ENCODE peak calls at places on chromosomes 11 and 22, in six cellular contexts. One of them, this sample, is unnamed. For H3K9me3, the result is how much of the 10 kb centered on the place peaks cover.

GRCh38 chr11:75467311-75467710 is 34.3 kb upstream of the KLHL35 start:
- DNase-seq in ovary: no peak
- DNase-seq in PC-3: no peak
- DNase-seq in GM12878: no peak
- DNase-seq in thoracic aorta: no peak
- DNase-seq in astrocyte: no peak
- DNase-seq in this sample: no peak

GRCh38 chr22:40757071-40757470 is 62.1 kb downstream of the SLC25A17 start:
- DNase-seq in thoracic aorta: no peak
- DNase-seq in GM12878: no peak
- DNase-seq in ovary: no peak
- DNase-seq in PC-3: peak
- DNase-seq in astrocyte: peak
- DNase-seq in this sample: no peak

GRCh38 chr22:37806409-37807338 is 1.1 kb upstream of the GCAT start:
- DNase-seq in ovary: peak
- DNase-seq in GM12878: no peak
- DNase-seq in PC-3: peak
- DNase-seq in astrocyte: peak
- DNase-seq in thoracic aorta: no peak
- DNase-seq in this sample: no peak

GRCh38 chr11:102447193-102447592 is 5.4 kb downstream of the TMEM123 start:
- DNase-seq in ovary: no peak
- DNase-seq in thoracic aorta: no peak
- DNase-seq in PC-3: no peak
- DNase-seq in astrocyte: no peak
- DNase-seq in GM12878: no peak
- DNase-seq in this sample: no peak

GRCh38 chr22:36149464-36149863 is 11.1 kb downstream of the APOL3 start:
- DNase-seq in GM12878: no peak
- DNase-seq in thoracic aorta: no peak
- DNase-seq in ovary: no peak
- DNase-seq in PC-3: no peak
- DNase-seq in astrocyte: no peak
- DNase-seq in this sample: no peak

GRCh38 chr11:115418081-115418480 is 86.1 kb downstream of the CADM1 start:
- DNase-seq in PC-3: no peak
- DNase-seq in astrocyte: no peak
- DNase-seq in ovary: no peak
- DNase-seq in GM12878: no peak
- DNase-seq in thoracic aorta: no peak
- DNase-seq in this sample: no peak

GRCh38 chr22:27397948-27398330 is 403.6 kb downstream of the MN1 start:
- DNase-seq in astrocyte: no peak
- DNase-seq in GM12878: no peak
- DNase-seq in thoracic aorta: no peak
- DNase-seq in ovary: peak
- DNase-seq in PC-3: no peak
- DNase-seq in this sample: peak

GRCh38 chr11:118176400-118177134 is at the start of gene SCN2B:
- DNase-seq in ovary: no peak
- DNase-seq in thoracic aorta: no peak
- DNase-seq in GM12878: no peak
- DNase-seq in astrocyte: no peak
- DNase-seq in PC-3: no peak
- DNase-seq in this sample: no peak

GRCh38 chr22:20451920-20452319 is 14.3 kb upstream of the SCARF2 start:
- DNase-seq in PC-3: no peak
- DNase-seq in ovary: no peak
- DNase-seq in thoracic aorta: no peak
- DNase-seq in astrocyte: no peak
- DNase-seq in GM12878: no peak
- DNase-seq in this sample: no peak

GRCh38 chr11:14228356-14228755 is 130.6 kb downstream of the RRAS2 start:
- DNase-seq in ovary: no peak
- DNase-seq in GM12878: no peak
- DNase-seq in astrocyte: no peak
- DNase-seq in thoracic aorta: no peak
- DNase-seq in PC-3: no peak
- DNase-seq in this sample: no peak

GRCh38 chr11:125431481-125431880 is 64.6 kb downstream of the FEZ1 start:
- DNase-seq in PC-3: no peak
- DNase-seq in GM12878: no peak
- DNase-seq in ovary: no peak
- DNase-seq in astrocyte: no peak
- DNase-seq in thoracic aorta: no peak
- DNase-seq in this sample: no peak

GRCh38 chr22:20238567-20239062 is 29.5 kb downstream of the RTN4R start:
- DNase-seq in PC-3: peak
- DNase-seq in astrocyte: no peak
- DNase-seq in GM12878: no peak
- DNase-seq in thoracic aorta: no peak
- DNase-seq in ovary: peak
- DNase-seq in this sample: no peak

GRCh38 chr11:68271023-68271780 is 571 bp downstream of the C11orf24 start:
- DNase-seq in thoracic aorta: peak
- DNase-seq in PC-3: peak
- DNase-seq in astrocyte: peak
- DNase-seq in GM12878: no peak
- DNase-seq in ovary: no peak
- DNase-seq in this sample: peak

GRCh38 chr11:125175896-125176575 is 11.5 kb downstream of the PKNOX2 start:
- DNase-seq in astrocyte: no peak
- DNase-seq in GM12878: no peak
- DNase-seq in thoracic aorta: no peak
- DNase-seq in ovary: no peak
- DNase-seq in PC-3: no peak
- DNase-seq in this sample: no peak

GRCh38 chr11:78370406-78371172 is 47.0 kb downstream of the GAB2 start:
- DNase-seq in PC-3: no peak
- DNase-seq in ovary: no peak
- DNase-seq in astrocyte: no peak
- DNase-seq in GM12878: no peak
- DNase-seq in thoracic aorta: no peak
- DNase-seq in this sample: no peak

GRCh38 chr11:6323291-6323905 is 3.1 kb upstream of the CAVIN3 start:
- DNase-seq in ovary: no peak
- DNase-seq in thoracic aorta: no peak
- DNase-seq in GM12878: no peak
- DNase-seq in PC-3: no peak
- DNase-seq in astrocyte: no peak
- DNase-seq in this sample: no peak

GRCh38 chr11:24585192-24585591 is 88.3 kb downstream of the LUZP2 start:
- DNase-seq in GM12878: no peak
- DNase-seq in ovary: no peak
- DNase-seq in astrocyte: peak
- DNase-seq in PC-3: peak
- DNase-seq in thoracic aorta: no peak
- DNase-seq in this sample: no peak

GRCh38 chr11:69297926-69298777 is 4.2 kb downstream of the MYEOV start:
- DNase-seq in astrocyte: peak
- DNase-seq in ovary: peak
- DNase-seq in GM12878: peak
- DNase-seq in thoracic aorta: peak
- DNase-seq in PC-3: peak
- DNase-seq in this sample: peak

GRCh38 chr11:22730319-22730718 is 63.9 kb downstream of the GAS2 start:
- DNase-seq in GM12878: no peak
- DNase-seq in PC-3: peak
- DNase-seq in ovary: no peak
- DNase-seq in thoracic aorta: no peak
- DNase-seq in astrocyte: no peak
- DNase-seq in this sample: no peak

GRCh38 chr11:102120437-102120935 is 10.2 kb downstream of the YAP1 start:
- DNase-seq in thoracic aorta: no peak
- DNase-seq in GM12878: no peak
- DNase-seq in astrocyte: no peak
- DNase-seq in ovary: no peak
- DNase-seq in PC-3: peak
- DNase-seq in this sample: no peak

GRCh38 chr22:38741576-38741975 is 14.2 kb downstream of the SUN2 start:
- DNase-seq in PC-3: no peak
- DNase-seq in thoracic aorta: no peak
- DNase-seq in astrocyte: no peak
- DNase-seq in GM12878: no peak
- DNase-seq in ovary: no peak
- DNase-seq in this sample: no peak

GRCh38 chr11:12246989-12247388 is 130.4 kb upstream of the PARVA start:
- DNase-seq in GM12878: no peak
- DNase-seq in ovary: no peak
- DNase-seq in astrocyte: no peak
- DNase-seq in PC-3: no peak
- DNase-seq in thoracic aorta: no peak
- DNase-seq in this sample: no peak

GRCh38 chr11:14972581-14973490 is 685 bp upstream of the CALCA start:
- DNase-seq in PC-3: no peak
- DNase-seq in GM12878: no peak
- DNase-seq in thoracic aorta: no peak
- DNase-seq in ovary: no peak
- DNase-seq in astrocyte: no peak
- DNase-seq in this sample: no peak

GRCh38 chr11:72237112-72237931 is 6.7 kb downstream of the PHOX2A start:
- DNase-seq in astrocyte: no peak
- DNase-seq in PC-3: no peak
- DNase-seq in GM12878: no peak
- DNase-seq in thoracic aorta: no peak
- DNase-seq in ovary: no peak
- DNase-seq in this sample: no peak

GRCh38 chr11:98036810-98037209 is 983.9 kb upstream of the CNTN5 start:
- DNase-seq in ovary: no peak
- DNase-seq in thoracic aorta: no peak
- DNase-seq in astrocyte: no peak
- DNase-seq in PC-3: no peak
- DNase-seq in GM12878: no peak
- DNase-seq in this sample: no peak

GRCh38 chr11:118827118-118827517 is 36.2 kb upstream of the DDX6 start:
- DNase-seq in astrocyte: no peak
- DNase-seq in ovary: no peak
- DNase-seq in PC-3: no peak
- DNase-seq in GM12878: no peak
- DNase-seq in thoracic aorta: no peak
- DNase-seq in this sample: no peak

GRCh38 chr11:31340903-31341572 is 28.5 kb downstream of the DCDC1 start:
- DNase-seq in thoracic aorta: no peak
- DNase-seq in GM12878: no peak
- DNase-seq in ovary: no peak
- DNase-seq in PC-3: peak
- DNase-seq in astrocyte: peak
- DNase-seq in this sample: no peak

GRCh38 chr11:46736615-46737014 is 17.6 kb downstream of the F2 start:
- DNase-seq in PC-3: peak
- DNase-seq in GM12878: no peak
- DNase-seq in thoracic aorta: no peak
- DNase-seq in ovary: no peak
- DNase-seq in astrocyte: no peak
- DNase-seq in this sample: no peak
- H3K4me3 ChIP-seq in PC-3: no peak
- H3K4me3 ChIP-seq in GM12878: no peak
- H3K4me3 ChIP-seq in thoracic aorta: no peak
- H3K4me3 ChIP-seq in ovary: no peak
- H3K4me3 ChIP-seq in astrocyte: no peak
- H3K4me3 ChIP-seq in this sample: no peak

GRCh38 chr22:33710326-33710725 is 209.9 kb downstream of the LARGE1 start:
- DNase-seq in GM12878: no peak
- DNase-seq in astrocyte: no peak
- DNase-seq in thoracic aorta: no peak
- DNase-seq in ovary: no peak
- DNase-seq in PC-3: no peak
- DNase-seq in this sample: no peak

GRCh38 chr22:33707581-33707980 is 212.7 kb downstream of the LARGE1 start:
- DNase-seq in PC-3: no peak
- DNase-seq in ovary: no peak
- DNase-seq in thoracic aorta: no peak
- DNase-seq in astrocyte: no peak
- DNase-seq in GM12878: no peak
- DNase-seq in this sample: no peak

GRCh38 chr22:33706100-33706499 is 214.2 kb downstream of the LARGE1 start:
- DNase-seq in PC-3: no peak
- DNase-seq in astrocyte: no peak
- DNase-seq in GM12878: no peak
- DNase-seq in thoracic aorta: no peak
- DNase-seq in ovary: no peak
- DNase-seq in this sample: no peak
- TF ChIP-seq CTCF in PC-3: no peak
- TF ChIP-seq CTCF in astrocyte: no peak
- TF ChIP-seq CTCF in GM12878: no peak
- TF ChIP-seq CTCF in thoracic aorta: no peak
- TF ChIP-seq CTCF in ovary: no peak
- TF ChIP-seq CTCF in this sample: no peak

GRCh38 chr22:47625013-47625385 is 862.5 kb downstream of the TBC1D22A start:
- DNase-seq in astrocyte: no peak
- DNase-seq in GM12878: no peak
- DNase-seq in PC-3: no peak
- DNase-seq in ovary: peak
- DNase-seq in thoracic aorta: no peak
- DNase-seq in this sample: no peak
- H3K9me3 ChIP-seq in astrocyte: under half
- H3K9me3 ChIP-seq in GM12878: under half
- H3K9me3 ChIP-seq in PC-3: under half
- H3K9me3 ChIP-seq in ovary: under half
- H3K9me3 ChIP-seq in thoracic aorta: under half
- H3K9me3 ChIP-seq in this sample: half or more

GRCh38 chr11:66339163-66339675 is 3.0 kb upstream of the RIN1 start:
- DNase-seq in astrocyte: no peak
- DNase-seq in GM12878: no peak
- DNase-seq in ovary: no peak
- DNase-seq in thoracic aorta: no peak
- DNase-seq in PC-3: peak
- DNase-seq in this sample: no peak

GRCh38 chr11:66338276-66339162 is 2.3 kb upstream of the RIN1 start:
- DNase-seq in GM12878: no peak
- DNase-seq in astrocyte: no peak
- DNase-seq in ovary: peak
- DNase-seq in PC-3: no peak
- DNase-seq in thoracic aorta: no peak
- DNase-seq in this sample: no peak

GRCh38 chr11:66335531-66336233 is 552 bp downstream of the RIN1 start:
- DNase-seq in PC-3: peak
- DNase-seq in ovary: peak
- DNase-seq in astrocyte: peak
- DNase-seq in GM12878: no peak
- DNase-seq in thoracic aorta: no peak
- DNase-seq in this sample: no peak

GRCh38 chr11:66336234-66337102 is at the start of gene RIN1:
- DNase-seq in ovary: peak
- DNase-seq in PC-3: peak
- DNase-seq in thoracic aorta: no peak
- DNase-seq in GM12878: peak
- DNase-seq in astrocyte: peak
- DNase-seq in this sample: peak

GRCh38 chr11:66337103-66337899 is 1.1 kb upstream of the RIN1 start:
- DNase-seq in PC-3: no peak
- DNase-seq in astrocyte: peak
- DNase-seq in thoracic aorta: no peak
- DNase-seq in ovary: peak
- DNase-seq in GM12878: no peak
- DNase-seq in this sample: no peak
- H3K4me3 ChIP-seq in PC-3: no peak
- H3K4me3 ChIP-seq in astrocyte: no peak
- H3K4me3 ChIP-seq in thoracic aorta: no peak
- H3K4me3 ChIP-seq in ovary: no peak
- H3K4me3 ChIP-seq in GM12878: no peak
- H3K4me3 ChIP-seq in this sample: no peak